ENCODE peak calls at places on chromosomes 13 and 19, in eight cellular contexts. B is pons; W is stimulated activated CD4-positive, alpha-beta T cell treated with anti-CD3 and anti-CD28 coated beads, Interleukin-2, amount 100 ng/mL, for 48 hours; L is fibroblast of the conjunctiva; F is activated effector memory CD4-positive, alpha-beta T cell treated with Interleukin-2 at 50 U/mL for 16 hours; Y is astrocyte of the cerebellum; C is T-cell; Z is CD4-positive, alpha-beta T cell. N is an unnamed sample.
A peak's percentile ranks its signal among the peaks of the same experiment; 100 is the strongest.

GRCh38 chr13:72805663-72806341 is 23.9 kb downstream of the PIBF1 start:
- DNase-seq in B (no peak), C (no peak), F (no peak), W (no peak), L (no peak), Z (no peak), Y (no peak), N (no peak)

GRCh38 chr19:5285311-5285710 is 55.3 kb downstream of the PTPRS start:
- DNase-seq in F (no peak), Z (no peak), C (no peak), Y (no peak), B (no peak), W (no peak), L (no peak), N (no peak)

GRCh38 chr19:17784201-17785008 is 10.5 kb upstream of the B3GNT3 start:
- DNase-seq in F (peak; percentile 48), Z (peak; percentile 71), W (peak; percentile 75), C (peak; percentile 50), Y (peak; percentile 11), B (peak; percentile 61), L (peak; percentile 43), N (no peak)

GRCh38 chr13:110644892-110645521 is 29.7 kb downstream of the NAXD start:
- DNase-seq in F (peak; percentile 28), L (peak; percentile 55), W (peak; percentile 14), C (peak; percentile 44), B (peak; percentile 70), Y (no peak), Z (peak; percentile 34), N (peak; percentile 34)

GRCh38 chr19:2613507-2614295 is 88.8 kb downstream of the GNG7 start:
- DNase-seq in Z (peak; percentile 40), L (no peak), C (peak; percentile 46), F (peak; percentile 45), W (peak; percentile 61), B (no peak), Y (no peak), N (no peak)

GRCh38 chr13:93466502-93467036 is 240.0 kb downstream of the GPC6 start:
- DNase-seq in C (no peak), L (no peak), F (no peak), B (no peak), Y (no peak), W (no peak), Z (no peak), N (no peak)

GRCh38 chr13:110799246-110800236 is 86.0 kb downstream of the ING1 start:
- DNase-seq in B (peak; percentile 59), L (peak; percentile 61), F (no peak), Z (no peak), C (no peak), W (no peak), Y (no peak), N (no peak)

GRCh38 chr19:45670670-45671453 is 2.8 kb downstream of the GIPR start:
- DNase-seq in L (peak; percentile 57), Y (no peak), Z (peak; percentile 29), F (no peak), C (no peak), B (peak; percentile 74), W (peak; percentile 62), N (no peak)

GRCh38 chr13:114101325-114101821 is 31.1 kb downstream of the RASA3 start:
- DNase-seq in F (no peak), B (no peak), C (no peak), W (no peak), Y (no peak), L (no peak), Z (peak; percentile 6), N (no peak)

GRCh38 chr19:14089412-14089661 is 1.2 kb downstream of the SAMD1 start:
- DNase-seq in L (no peak), W (peak; percentile 7), Y (no peak), F (no peak), Z (no peak), C (no peak), B (no peak), N (no peak)

GRCh38 chr19:7515091-7515470 is 822 bp upstream of the ZNF358 start:
- DNase-seq in Y (no peak), F (no peak), L (no peak), B (no peak), C (no peak), Z (no peak), W (no peak), N (no peak)

GRCh38 chr13:34104853-34105252 is 286.9 kb downstream of the RFC3 start:
- DNase-seq in W (no peak), C (no peak), Z (no peak), F (no peak), L (no peak), Y (no peak), B (no peak), N (no peak)

GRCh38 chr13:65595881-65596280 is 1634.3 kb downstream of the PCDH9 start:
- DNase-seq in Z (no peak), W (no peak), B (no peak), Y (no peak), C (no peak), L (no peak), F (no peak), N (no peak)

GRCh38 chr19:3509566-3509989 is 3.5 kb downstream of the FZR1 start:
- DNase-seq in W (peak; percentile 24), F (no peak), Y (no peak), C (no peak), B (no peak), Z (no peak), L (no peak), N (no peak)

GRCh38 chr13:75226092-75226491 is 255.9 kb downstream of the TBC1D4 start:
- DNase-seq in B (no peak), C (no peak), F (no peak), L (no peak), W (no peak), Y (no peak), Z (no peak), N (no peak)

GRCh38 chr13:111007209-111007608 is 92.3 kb upstream of the ANKRD10 start:
- DNase-seq in L (no peak), C (no peak), B (no peak), Z (no peak), F (no peak), Y (no peak), W (no peak), N (no peak)

GRCh38 chr13:26503826-26504594 is 53.5 kb upstream of the WASF3 start:
- DNase-seq in C (no peak), Z (no peak), Y (no peak), F (no peak), B (no peak), L (no peak), W (no peak), N (no peak)

GRCh38 chr13:105940882-105941281 is 594.6 kb downstream of the EFNB2 start:
- DNase-seq in L (no peak), Z (no peak), B (no peak), F (no peak), Y (no peak), C (no peak), W (no peak), N (no peak)

GRCh38 chr19:46355234-46355990 is 8.5 kb downstream of the PPP5C start:
- DNase-seq in C (no peak), B (no peak), Z (no peak), L (no peak), W (no peak), F (no peak), Y (no peak), N (no peak)

GRCh38 chr19:54201980-54202379 is 1.3 kb downstream of the RPS9 start:
- DNase-seq in F (no peak), Z (no peak), B (no peak), W (no peak), Y (no peak), L (no peak), C (no peak), N (no peak)

GRCh38 chr19:13089139-13089856 is 13.4 kb downstream of the LYL1 start:
- DNase-seq in Y (no peak), B (no peak), F (no peak), Z (no peak), C (no peak), L (no peak), W (no peak), N (no peak)

GRCh38 chr19:15115080-15115479 is 7.9 kb downstream of the SYDE1 start:
- DNase-seq in Z (no peak), L (peak; percentile 37), B (peak; percentile 32), C (no peak), F (no peak), W (no peak), Y (peak; percentile 4), N (no peak)

GRCh38 chr13:49549289-49549688 is 36.1 kb downstream of the RCBTB1 start:
- DNase-seq in B (no peak), C (no peak), Z (no peak), F (no peak), L (no peak), W (no peak), Y (no peak), N (no peak)

GRCh38 chr13:33405371-33405770 is 119.8 kb upstream of the STARD13 start:
- DNase-seq in B (no peak), L (no peak), Y (no peak), W (no peak), F (no peak), C (no peak), Z (no peak), N (no peak)

GRCh38 chr19:34838248-34838647 is 65.2 kb upstream of the ZNF599 start:
- DNase-seq in Y (no peak), Z (no peak), L (no peak), F (no peak), B (peak; percentile 3), W (no peak), C (no peak), N (no peak)

GRCh38 chr13:77513719-77514335 is 21.7 kb upstream of the SCEL start:
- DNase-seq in Z (no peak), C (no peak), B (no peak), F (no peak), W (no peak), Y (no peak), L (no peak), N (no peak)

GRCh38 chr19:18225702-18226468 is at the start of gene PDE4C:
- DNase-seq in W (no peak), F (no peak), Z (no peak), L (no peak), B (no peak), C (no peak), Y (no peak), N (no peak)

GRCh38 chr13:34044041-34044440 is 226.1 kb downstream of the RFC3 start:
- DNase-seq in Z (no peak), L (peak; percentile 36), W (no peak), F (no peak), B (peak; percentile 24), C (no peak), Y (peak; percentile 42), N (no peak)

GRCh38 chr13:97621631-97622030 is 187.7 kb downstream of the RAP2A start:
- DNase-seq in L (no peak), F (no peak), Y (no peak), W (no peak), C (no peak), Z (no peak), B (no peak), N (no peak)

N was measured in kidney epithelial cell.